ENCODE peak calls at places on chromosomes 12 and 14, in four cellular contexts. T, D, U and X are unnamed samples. For H3K27me3, the result is how much of the 10 kb centered on the place peaks cover.

GRCh38 chr14:66152269-66152668 is 333.9 kb upstream of the CCDC196 start:
- DNase-seq in D (no peak), U (no peak), T (no peak), X (no peak)

GRCh38 chr12:47370421-47370820 is 290.7 kb upstream of the AMIGO2 start:
- DNase-seq in U (no peak), T (no peak), D (no peak), X (no peak)

GRCh38 chr12:6644257-6644596 is 3.0 kb downstream of the ACRBP start:
- DNase-seq in U (no peak), D (no peak), T (no peak), X (no peak)

GRCh38 chr12:112870267-112870980 is 36.3 kb upstream of the OAS1 start:
- DNase-seq in U (no peak), D (no peak), T (no peak), X (no peak)

GRCh38 chr12:8078400-8078799 is 3.7 kb upstream of the NECAP1 start:
- DNase-seq in U (peak), D (peak), T (no peak), X (peak)

GRCh38 chr12:71216725-71217579 is 59.2 kb upstream of the TSPAN8 start:
- DNase-seq in T (no peak), D (peak), U (no peak), X (peak)

GRCh38 chr12:19608039-19608438 is 168.7 kb downstream of the AEBP2 start:
- DNase-seq in U (no peak), D (no peak), T (no peak), X (no peak)

GRCh38 chr12:6472491-6472890 is 2.0 kb upstream of the VAMP1 start:
- DNase-seq in T (no peak), U (no peak), D (no peak), X (no peak)

GRCh38 chr12:64943686-64944085 is 119.2 kb downstream of the TBC1D30 start:
- DNase-seq in D (no peak), T (no peak), U (no peak), X (no peak)

GRCh38 chr12:119229837-119230236 is 51.1 kb downstream of the HSPB8 start:
- DNase-seq in U (no peak), T (no peak), D (peak), X (peak)

GRCh38 chr12:27653661-27654060 is 42.6 kb upstream of the REP15 start:
- DNase-seq in T (no peak), U (no peak), D (no peak), X (no peak)

GRCh38 chr14:55752580-55753365 is 172.8 kb downstream of the KTN1 start:
- DNase-seq in D (peak), U (no peak), T (no peak), X (peak)

GRCh38 chr12:102095677-102096263 is 24.1 kb downstream of the NUP37 start:
- DNase-seq in U (peak), T (no peak), D (peak), X (peak)

GRCh38 chr14:97705976-97706375 is 908.8 kb downstream of the VRK1 start:
- DNase-seq in U (no peak), T (no peak), D (no peak), X (no peak)

GRCh38 chr12:67107751-67108269 is 161.3 kb upstream of the CAND1 start:
- DNase-seq in T (no peak), U (no peak), D (no peak), X (no peak)

GRCh38 chr14:50003213-50004021 is 110.5 kb downstream of the ARF6 start:
- DNase-seq in T (peak), D (peak), U (peak), X (peak)

GRCh38 chr14:88470542-88471440 is 84.0 kb downstream of the PTPN21 start:
- DNase-seq in U (no peak), T (no peak), D (peak), X (no peak)

GRCh38 chr12:5807538-5808219 is 137.4 kb downstream of the ANO2 start:
- DNase-seq in U (no peak), D (no peak), T (no peak), X (no peak)

GRCh38 chr14:71932229-71932951 is at the start of gene RGS6:
- DNase-seq in U (peak), D (peak), T (no peak), X (peak)

GRCh38 chr12:54028324-54029201 is at the start of gene HOXC6:
- DNase-seq in U (no peak), T (no peak), D (peak), X (no peak)

GRCh38 chr12:128938886-128939285 is 85.6 kb downstream of the GLT1D1 start:
- DNase-seq in U (no peak), T (no peak), D (no peak), X (no peak)

GRCh38 chr12:125191361-125192087 is 126.3 kb downstream of the AACS start:
- DNase-seq in U (no peak), T (no peak), D (no peak), X (no peak)

GRCh38 chr12:125192690-125193221 is 127.5 kb downstream of the AACS start:
- DNase-seq in T (no peak), U (no peak), D (no peak), X (no peak)

GRCh38 chr12:125193798-125194562 is 128.7 kb downstream of the AACS start:
- DNase-seq in U (no peak), T (no peak), D (peak), X (peak)

GRCh38 chr12:125194999-125195398 is 129.8 kb downstream of the AACS start:
- DNase-seq in D (no peak), T (no peak), U (no peak), X (no peak)

DNA sequence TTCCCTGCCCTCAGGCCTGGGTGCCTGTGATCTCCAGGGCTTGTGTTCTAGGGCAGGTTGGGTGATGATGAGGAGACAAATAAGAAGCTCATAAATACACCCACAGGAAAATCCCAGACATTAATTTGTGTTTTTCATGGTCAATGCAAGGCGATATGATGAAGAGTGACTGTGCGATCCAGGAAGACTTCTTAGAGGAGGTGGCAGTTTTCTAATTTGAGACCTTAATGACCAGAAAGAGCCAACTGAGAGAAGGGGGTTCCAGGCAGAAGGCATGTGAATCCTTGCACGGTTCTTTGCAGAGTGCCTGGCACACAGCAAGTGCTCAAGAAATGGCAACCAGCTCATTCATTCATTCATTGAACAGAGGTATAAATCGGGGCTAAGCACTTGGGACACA is 128.1 kb downstream of the AACS start:
- DNase-seq in D (no peak), U (no peak), T (no peak), X (no peak)
- H3K27me3 ChIP-seq in D (under half), U (under half), T (under half), X (under half)

GRCh38 chr14:22313172-22313801 is 275.7 kb downstream of the DAD1 start:
- DNase-seq in D (peak), T (no peak), U (no peak), X (no peak)

GRCh38 chr14:22314183-22314820 is 274.7 kb downstream of the DAD1 start:
- DNase-seq in U (peak), D (peak), T (no peak), X (peak)

GRCh38 chr14:22316473-22316872 is 272.6 kb downstream of the DAD1 start:
- DNase-seq in D (no peak), U (no peak), T (no peak), X (no peak)

GRCh38 chr14:22318951-22319350 is 270.1 kb downstream of the DAD1 start:
- DNase-seq in T (no peak), U (no peak), D (no peak), X (no peak)

GRCh38 chr14:22315336-22315735 is 273.7 kb downstream of the DAD1 start:
- DNase-seq in U (no peak), D (peak), T (no peak), X (no peak)
- H3K27me3 ChIP-seq in U (under half), D (under half), T (under half), X (under half)

DNA sequence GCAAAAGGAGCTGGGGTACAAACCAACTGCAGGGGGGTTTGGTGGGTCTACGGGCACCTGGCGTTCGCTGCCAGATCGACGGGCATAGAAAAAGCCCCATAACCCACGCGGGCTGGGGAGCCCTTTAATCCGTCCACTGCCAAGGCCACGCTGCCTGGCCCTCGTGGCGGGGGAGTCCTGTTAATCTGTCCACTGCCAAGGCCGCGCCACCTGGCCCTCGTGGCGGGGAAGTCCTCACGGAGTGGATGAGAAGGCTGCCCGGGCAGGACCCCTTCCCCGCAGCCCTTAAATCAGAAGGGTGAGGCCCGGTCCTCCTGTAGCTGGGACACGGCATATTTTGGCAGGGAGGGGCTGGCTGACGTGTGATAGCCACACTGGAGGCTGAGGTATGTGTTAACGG is 86.1 kb downstream of the NOC4L start:
- DNase-seq in T (no peak), U (no peak), D (no peak), X (no peak)
- H3K27me3 ChIP-seq in T (under half), U (under half), D (under half), X (under half)

GRCh38 chr12:132484183-132484890 is 5.6 kb upstream of the FBRSL1 start:
- DNase-seq in D (no peak), U (no peak), T (no peak), X (no peak)
- H3K27me3 ChIP-seq in D (under half), U (under half), T (under half), X (under half)

GRCh38 chr14:75452324-75452723 is 24.5 kb downstream of the JDP2 start:
- DNase-seq in U (no peak), T (no peak), D (no peak), X (no peak)
- H3K27me3 ChIP-seq in U (under half), T (under half), D (under half), X (under half)

GRCh38 chr14:32932302-32932920 is 6.3 kb upstream of the NPAS3 start:
- DNase-seq in U (no peak), T (no peak), D (no peak), X (no peak)
- H3K27me3 ChIP-seq in U (under half), T (under half), D (under half), X (under half)

GRCh38 chr12:49895773-49896172 is 7.9 kb downstream of the FAIM2 start:
- DNase-seq in T (no peak), U (no peak), D (no peak), X (no peak)
- H3K27me3 ChIP-seq in T (under half), U (under half), D (under half), X (under half)